ENCODE peak calls at places on chromosomes 16 and 17, in six cellular contexts. One of them, this sample, is unnamed.

GRCh38 chr17:29007456-29008455 is 1.9 kb upstream of the SEZ6 start:
- DNase-seq in GM13976: no peak
- DNase-seq in stimulated activated CD8-positive, alpha-beta memory T cell treated with anti-CD3 and anti-CD28 coated beads, Interleukin-15, amount 100 ng/mL, for 24 hours: no peak
- DNase-seq in GM20000: no peak
- DNase-seq in activated T-cell treated with anti-CD3 and anti-CD28 coated beads, Interleukin-2, amount 50 U/mL, for 72 hours: no peak
- DNase-seq in non-pigmented ciliary epithelial cell: no peak
- DNase-seq in this sample: no peak

GRCh38 chr17:76000016-76000754 is 470 bp upstream of the CDK3 start:
- DNase-seq in GM13976: peak; percentile 90
- DNase-seq in stimulated activated CD8-positive, alpha-beta memory T cell treated with anti-CD3 and anti-CD28 coated beads, Interleukin-15, amount 100 ng/mL, for 24 hours: peak; percentile 31
- DNase-seq in GM20000: peak; percentile 86
- DNase-seq in activated T-cell treated with anti-CD3 and anti-CD28 coated beads, Interleukin-2, amount 50 U/mL, for 72 hours: peak; percentile 70
- DNase-seq in non-pigmented ciliary epithelial cell: no peak
- DNase-seq in this sample: peak; percentile 59

GRCh38 chr17:62033317-62033716 is 31.8 kb downstream of the MED13 start:
- DNase-seq in GM13976: no peak
- DNase-seq in stimulated activated CD8-positive, alpha-beta memory T cell treated with anti-CD3 and anti-CD28 coated beads, Interleukin-15, amount 100 ng/mL, for 24 hours: no peak
- DNase-seq in GM20000: no peak
- DNase-seq in activated T-cell treated with anti-CD3 and anti-CD28 coated beads, Interleukin-2, amount 50 U/mL, for 72 hours: no peak
- DNase-seq in non-pigmented ciliary epithelial cell: no peak
- DNase-seq in this sample: no peak

GRCh38 chr17:29590261-29590978 is 972 bp upstream of the GIT1 start:
- DNase-seq in GM13976: no peak
- DNase-seq in stimulated activated CD8-positive, alpha-beta memory T cell treated with anti-CD3 and anti-CD28 coated beads, Interleukin-15, amount 100 ng/mL, for 24 hours: no peak
- DNase-seq in GM20000: no peak
- DNase-seq in activated T-cell treated with anti-CD3 and anti-CD28 coated beads, Interleukin-2, amount 50 U/mL, for 72 hours: no peak
- DNase-seq in non-pigmented ciliary epithelial cell: no peak
- DNase-seq in this sample: peak; percentile 35

GRCh38 chr16:89048871-89049422 is 44.7 kb upstream of the ACSF3 start:
- DNase-seq in GM13976: no peak
- DNase-seq in stimulated activated CD8-positive, alpha-beta memory T cell treated with anti-CD3 and anti-CD28 coated beads, Interleukin-15, amount 100 ng/mL, for 24 hours: no peak
- DNase-seq in GM20000: no peak
- DNase-seq in activated T-cell treated with anti-CD3 and anti-CD28 coated beads, Interleukin-2, amount 50 U/mL, for 72 hours: no peak
- DNase-seq in non-pigmented ciliary epithelial cell: no peak
- DNase-seq in this sample: peak; percentile 6

GRCh38 chr16:73143681-73144370 is 95.9 kb upstream of the ZFHX3 start:
- DNase-seq in GM13976: no peak
- DNase-seq in stimulated activated CD8-positive, alpha-beta memory T cell treated with anti-CD3 and anti-CD28 coated beads, Interleukin-15, amount 100 ng/mL, for 24 hours: no peak
- DNase-seq in GM20000: no peak
- DNase-seq in activated T-cell treated with anti-CD3 and anti-CD28 coated beads, Interleukin-2, amount 50 U/mL, for 72 hours: no peak
- DNase-seq in non-pigmented ciliary epithelial cell: no peak
- DNase-seq in this sample: no peak

GRCh38 chr17:64148017-64148631 is 18.2 kb upstream of the ERN1 start:
- DNase-seq in GM13976: no peak
- DNase-seq in stimulated activated CD8-positive, alpha-beta memory T cell treated with anti-CD3 and anti-CD28 coated beads, Interleukin-15, amount 100 ng/mL, for 24 hours: no peak
- DNase-seq in GM20000: no peak
- DNase-seq in activated T-cell treated with anti-CD3 and anti-CD28 coated beads, Interleukin-2, amount 50 U/mL, for 72 hours: no peak
- DNase-seq in non-pigmented ciliary epithelial cell: no peak
- DNase-seq in this sample: no peak

GRCh38 chr17:17019891-17020456 is 22.3 kb upstream of the MPRIP start:
- DNase-seq in GM13976: no peak
- DNase-seq in stimulated activated CD8-positive, alpha-beta memory T cell treated with anti-CD3 and anti-CD28 coated beads, Interleukin-15, amount 100 ng/mL, for 24 hours: no peak
- DNase-seq in GM20000: no peak
- DNase-seq in activated T-cell treated with anti-CD3 and anti-CD28 coated beads, Interleukin-2, amount 50 U/mL, for 72 hours: no peak
- DNase-seq in non-pigmented ciliary epithelial cell: no peak
- DNase-seq in this sample: no peak

GRCh38 chr17:77366206-77366557 is 225.4 kb downstream of the SEC14L1 start:
- DNase-seq in GM13976: no peak
- DNase-seq in stimulated activated CD8-positive, alpha-beta memory T cell treated with anti-CD3 and anti-CD28 coated beads, Interleukin-15, amount 100 ng/mL, for 24 hours: no peak
- DNase-seq in GM20000: no peak
- DNase-seq in activated T-cell treated with anti-CD3 and anti-CD28 coated beads, Interleukin-2, amount 50 U/mL, for 72 hours: no peak
- DNase-seq in non-pigmented ciliary epithelial cell: no peak
- DNase-seq in this sample: no peak

GRCh38 chr17:36598951-36599401 is 2.4 kb upstream of the MRM1 start:
- DNase-seq in GM13976: no peak
- DNase-seq in stimulated activated CD8-positive, alpha-beta memory T cell treated with anti-CD3 and anti-CD28 coated beads, Interleukin-15, amount 100 ng/mL, for 24 hours: no peak
- DNase-seq in GM20000: no peak
- DNase-seq in activated T-cell treated with anti-CD3 and anti-CD28 coated beads, Interleukin-2, amount 50 U/mL, for 72 hours: no peak
- DNase-seq in non-pigmented ciliary epithelial cell: no peak
- DNase-seq in this sample: peak; percentile 62

GRCh38 chr16:85984211-85984880 is 85.4 kb downstream of the IRF8 start:
- DNase-seq in GM13976: no peak
- DNase-seq in stimulated activated CD8-positive, alpha-beta memory T cell treated with anti-CD3 and anti-CD28 coated beads, Interleukin-15, amount 100 ng/mL, for 24 hours: no peak
- DNase-seq in GM20000: no peak
- DNase-seq in activated T-cell treated with anti-CD3 and anti-CD28 coated beads, Interleukin-2, amount 50 U/mL, for 72 hours: no peak
- DNase-seq in non-pigmented ciliary epithelial cell: no peak
- DNase-seq in this sample: peak; percentile 8

GRCh38 chr17:15261063-15261817 is 3.9 kb downstream of the PMP22 start:
- DNase-seq in GM13976: peak; percentile 34
- DNase-seq in stimulated activated CD8-positive, alpha-beta memory T cell treated with anti-CD3 and anti-CD28 coated beads, Interleukin-15, amount 100 ng/mL, for 24 hours: no peak
- DNase-seq in GM20000: peak; percentile 48
- DNase-seq in activated T-cell treated with anti-CD3 and anti-CD28 coated beads, Interleukin-2, amount 50 U/mL, for 72 hours: no peak
- DNase-seq in non-pigmented ciliary epithelial cell: no peak
- DNase-seq in this sample: peak; percentile 39

GRCh38 chr17:77324227-77324626 is 183.5 kb downstream of the SEC14L1 start:
- DNase-seq in GM13976: peak; percentile 6
- DNase-seq in stimulated activated CD8-positive, alpha-beta memory T cell treated with anti-CD3 and anti-CD28 coated beads, Interleukin-15, amount 100 ng/mL, for 24 hours: no peak
- DNase-seq in GM20000: no peak
- DNase-seq in activated T-cell treated with anti-CD3 and anti-CD28 coated beads, Interleukin-2, amount 50 U/mL, for 72 hours: no peak
- DNase-seq in non-pigmented ciliary epithelial cell: no peak
- DNase-seq in this sample: peak; percentile 10

GRCh38 chr17:31544186-31544585 is 152.7 kb downstream of the RAB11FIP4 start:
- DNase-seq in GM13976: no peak
- DNase-seq in stimulated activated CD8-positive, alpha-beta memory T cell treated with anti-CD3 and anti-CD28 coated beads, Interleukin-15, amount 100 ng/mL, for 24 hours: no peak
- DNase-seq in GM20000: no peak
- DNase-seq in activated T-cell treated with anti-CD3 and anti-CD28 coated beads, Interleukin-2, amount 50 U/mL, for 72 hours: no peak
- DNase-seq in non-pigmented ciliary epithelial cell: no peak
- DNase-seq in this sample: no peak

GRCh38 chr17:75338335-75338734 is 49.1 kb upstream of the SLC25A19 start:
- DNase-seq in GM13976: no peak
- DNase-seq in stimulated activated CD8-positive, alpha-beta memory T cell treated with anti-CD3 and anti-CD28 coated beads, Interleukin-15, amount 100 ng/mL, for 24 hours: no peak
- DNase-seq in GM20000: no peak
- DNase-seq in activated T-cell treated with anti-CD3 and anti-CD28 coated beads, Interleukin-2, amount 50 U/mL, for 72 hours: no peak
- DNase-seq in non-pigmented ciliary epithelial cell: no peak
- DNase-seq in this sample: peak; percentile 5

GRCh38 chr17:7885357-7886226 is 3.0 kb upstream of the CHD3 start:
- DNase-seq in GM13976: peak; percentile 79
- DNase-seq in stimulated activated CD8-positive, alpha-beta memory T cell treated with anti-CD3 and anti-CD28 coated beads, Interleukin-15, amount 100 ng/mL, for 24 hours: peak; percentile 25
- DNase-seq in GM20000: peak; percentile 84
- DNase-seq in activated T-cell treated with anti-CD3 and anti-CD28 coated beads, Interleukin-2, amount 50 U/mL, for 72 hours: peak; percentile 69
- DNase-seq in non-pigmented ciliary epithelial cell: no peak
- DNase-seq in this sample: peak; percentile 61